ENCODE peak calls at places on chromosomes 13 and 19, in eight cellular contexts. W is MM.1S, S is GM12864, B is lower lobe of right lung, Q is mammary epithelial cell, G is cardiac fibroblast, C is type B pancreatic cell, M is RWPE1. R is an unnamed sample.
A peak's percentile ranks its signal among the peaks of the same experiment; 100 is the strongest.

GRCh38 chr19:17777840-17778620 is 16.9 kb upstream of the B3GNT3 start:
- DNase-seq in W (no peak), S (no peak), B (peak; percentile 88), Q (no peak), G (peak; percentile 43), C (no peak), M (peak; percentile 83), R (peak; percentile 35)

GRCh38 chr13:97276862-97277269 is 54.7 kb downstream of the MBNL2 start:
- DNase-seq in W (no peak), S (no peak), B (no peak), Q (no peak), G (peak; percentile 49), C (no peak), M (no peak), R (no peak)

GRCh38 chr19:38665950-38666661 is 18.7 kb downstream of the ACTN4 start:
- DNase-seq in W (no peak), S (no peak), B (peak; percentile 79), Q (no peak), G (peak; percentile 67), C (no peak), M (no peak), R (no peak)

GRCh38 chr19:47230122-47230920 is 678 bp downstream of the BBC3 start:
- DNase-seq in W (peak; percentile 68), S (no peak), B (peak; percentile 84), Q (peak; percentile 22), G (peak; percentile 47), C (peak; percentile 83), M (peak; percentile 47), R (peak; percentile 62)

GRCh38 chr19:21317821-21318220 is 11.4 kb downstream of the ZNF708 start:
- DNase-seq in W (no peak), S (no peak), B (no peak), Q (no peak), G (no peak), C (no peak), M (no peak), R (no peak)

GRCh38 chr13:107669356-107669755 is 546.0 kb downstream of the LIG4 start:
- DNase-seq in W (no peak), S (no peak), B (no peak), Q (peak; percentile 41), G (peak; percentile 12), C (no peak), M (no peak), R (no peak)

GRCh38 chr19:45121827-45122345 is 28.9 kb downstream of the PPP1R37 start:
- DNase-seq in W (no peak), S (no peak), B (no peak), Q (no peak), G (no peak), C (no peak), M (no peak), R (no peak)

GRCh38 chr13:26254583-26255102 is 714 bp downstream of the CDK8 start:
- DNase-seq in W (peak; percentile 12), S (no peak), B (peak; percentile 78), Q (peak; percentile 71), G (peak; percentile 45), C (no peak), M (peak; percentile 36), R (peak; percentile 27)

GRCh38 chr13:107562222-107562621 is 653.1 kb downstream of the LIG4 start:
- DNase-seq in W (no peak), S (no peak), B (no peak), Q (no peak), G (no peak), C (no peak), M (no peak), R (no peak)

GRCh38 chr13:51222510-51223283 is 499 bp downstream of the FAM124A start:
- DNase-seq in W (no peak), S (no peak), B (no peak), Q (no peak), G (no peak), C (no peak), M (no peak), R (no peak)

GRCh38 chr13:31725841-31726240 is 13.5 kb upstream of the RXFP2 start:
- DNase-seq in W (no peak), S (no peak), B (no peak), Q (no peak), G (peak; percentile 25), C (no peak), M (no peak), R (no peak)

GRCh38 chr19:18496167-18496979 is 25.5 kb downstream of the ELL start:
- DNase-seq in W (peak; percentile 18), S (no peak), B (peak; percentile 78), Q (peak; percentile 90), G (peak; percentile 81), C (no peak), M (peak; percentile 88), R (no peak)

GRCh38 chr13:113736258-113736731 is 22.7 kb upstream of the TMEM255B start:
- DNase-seq in W (no peak), S (no peak), B (peak; percentile 28), Q (no peak), G (no peak), C (no peak), M (no peak), R (no peak)

GRCh38 chr19:48499352-48500090 is 12.1 kb downstream of the LMTK3 start:
- DNase-seq in W (no peak), S (no peak), B (no peak), Q (no peak), G (no peak), C (no peak), M (no peak), R (no peak)

GRCh38 chr19:48168689-48169088 is 1.5 kb downstream of the LIG1 start:
- DNase-seq in W (no peak), S (no peak), B (no peak), Q (no peak), G (no peak), C (no peak), M (no peak), R (no peak)

GRCh38 chr13:22275393-22275792 is 604.5 kb downstream of the FGF9 start:
- DNase-seq in W (no peak), S (no peak), B (no peak), Q (no peak), G (no peak), C (no peak), M (no peak), R (no peak)

GRCh38 chr19:12064266-12065099 is at the start of gene ZNF844:
- DNase-seq in W (no peak), S (peak; percentile 61), B (peak; percentile 97), Q (peak; percentile 43), G (peak; percentile 92), C (peak; percentile 94), M (peak; percentile 94), R (peak; percentile 97)

GRCh38 chr19:28560786-28561185 is 652.2 kb downstream of the UQCRFS1 start:
- DNase-seq in W (no peak), S (no peak), B (no peak), Q (no peak), G (no peak), C (no peak), M (no peak), R (no peak)
- TF ChIP-seq CTCF in W (no peak), S (no peak), B (no peak), Q (no peak), G (no peak), C (peak; percentile 56), M (no peak), R (no peak)

GRCh38 chr19:32873560-32873959 is 4.0 kb upstream of the SLC7A9 start:
- DNase-seq in W (no peak), S (no peak), B (no peak), Q (no peak), G (no peak), C (peak; percentile 39), M (no peak), R (no peak)

GRCh38 chr19:32870154-32870573 is 597 bp upstream of the SLC7A9 start:
- DNase-seq in W (no peak), S (no peak), B (no peak), Q (no peak), G (no peak), C (no peak), M (no peak), R (no peak)

GRCh38 chr19:32872391-32872790 is 2.8 kb upstream of the SLC7A9 start:
- DNase-seq in W (no peak), S (no peak), B (no peak), Q (no peak), G (no peak), C (peak; percentile 0), M (no peak), R (no peak)

GRCh38 chr19:32869369-32870153 is at the start of gene SLC7A9:
- DNase-seq in W (no peak), S (no peak), B (no peak), Q (no peak), G (no peak), C (no peak), M (no peak), R (no peak)

DNA sequence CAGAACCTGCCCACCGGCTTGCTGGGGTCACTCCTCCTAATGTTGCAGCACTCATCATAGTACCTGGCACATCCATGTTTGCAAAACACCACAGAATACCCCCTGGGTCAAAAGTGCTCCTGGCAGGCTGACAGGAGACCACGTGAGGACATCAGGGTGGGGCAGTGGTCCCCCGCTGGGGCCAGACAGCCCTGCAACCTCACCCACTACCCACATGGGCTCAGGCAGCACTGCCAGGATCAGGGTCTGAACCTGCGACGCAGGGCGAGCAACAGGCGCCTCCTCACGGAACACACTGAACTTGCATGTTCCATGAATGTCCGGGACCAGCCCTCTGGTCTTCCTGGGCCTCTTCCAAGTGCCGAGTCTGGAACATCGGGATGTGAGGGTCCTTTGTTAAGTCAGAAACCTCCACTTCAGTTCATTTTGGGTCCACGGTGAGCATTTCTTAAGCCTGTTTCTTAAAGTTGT is 1.4 kb upstream of the SLC7A9 start:
- DNase-seq in W (no peak), S (no peak), B (no peak), Q (no peak), G (no peak), C (peak; percentile 64), M (no peak), R (no peak)
- TF ChIP-seq CTCF in W (no peak), S (no peak), B (no peak), Q (no peak), G (no peak), C (no peak), M (no peak), R (no peak)

GRCh38 chr13:100484708-100485107 is 103.9 kb downstream of the GGACT start:
- DNase-seq in W (no peak), S (no peak), B (no peak), Q (no peak), G (no peak), C (no peak), M (no peak), R (no peak)

GRCh38 chr13:100483836-100484381 is 104.7 kb downstream of the GGACT start:
- DNase-seq in W (peak; percentile 29), S (no peak), B (no peak), Q (no peak), G (no peak), C (no peak), M (no peak), R (no peak)

GRCh38 chr13:100490692-100491091 is 97.9 kb downstream of the GGACT start:
- DNase-seq in W (peak; percentile 50), S (no peak), B (no peak), Q (no peak), G (no peak), C (no peak), M (no peak), R (no peak)

GRCh38 chr13:100485265-100485664 is 103.3 kb downstream of the GGACT start:
- DNase-seq in W (no peak), S (no peak), B (no peak), Q (no peak), G (no peak), C (no peak), M (no peak), R (no peak)
- TF ChIP-seq CTCF in W (no peak), S (no peak), B (no peak), Q (no peak), G (no peak), C (no peak), M (no peak), R (no peak)

GRCh38 chr13:110347088-110347487 is 40.0 kb downstream of the COL4A2 start:
- DNase-seq in W (no peak), S (no peak), B (no peak), Q (no peak), G (no peak), C (no peak), M (no peak), R (no peak)
- TF ChIP-seq CTCF in W (no peak), S (no peak), B (no peak), Q (no peak), G (no peak), C (no peak), M (no peak), R (no peak)

R was measured in omental fat pad.